ENCODE peak calls at places on chromosomes 12 and 14, in four cellular contexts. T, Y, K and J are unnamed samples.

GRCh38 chr12:105899589-105899988 is 239.2 kb downstream of the NUAK1 start:
- DNase-seq in T (no peak), Y (no peak), K (no peak), J (no peak)

GRCh38 chr12:52050116-52050770 is 999 bp upstream of the NR4A1 start:
- DNase-seq in T (no peak), Y (no peak), K (no peak), J (peak; percentile 88)

GRCh38 chr12:14766649-14767215 is 36.5 kb downstream of the WBP11 start:
- DNase-seq in T (no peak), Y (no peak), K (no peak), J (no peak)

GRCh38 chr12:107895966-107896365 is 121.5 kb downstream of the ASCL4 start:
- DNase-seq in T (no peak), Y (no peak), K (no peak), J (no peak)

GRCh38 chr12:92640686-92641085 is 62.1 kb upstream of the PLEKHG7 start:
- DNase-seq in T (no peak), Y (no peak), K (no peak), J (no peak)

GRCh38 chr14:36454599-36455240 is 65.3 kb downstream of the NKX2-1 start:
- DNase-seq in T (no peak), Y (no peak), K (no peak), J (no peak)

GRCh38 chr12:50057000-50057841 is at the start of gene ASIC1:
- DNase-seq in T (peak; percentile 83), Y (no peak), K (peak; percentile 83), J (peak; percentile 78)

GRCh38 chr14:91885113-91885712 is 17.9 kb upstream of the TC2N start:
- DNase-seq in T (no peak), Y (no peak), K (no peak), J (no peak)

GRCh38 chr12:127712561-127712960 is 554.4 kb upstream of the TMEM132C start:
- DNase-seq in T (no peak), Y (no peak), K (no peak), J (no peak)

GRCh38 chr12:45089417-45089816 is 38.5 kb upstream of the DBX2 start:
- DNase-seq in T (no peak), Y (no peak), K (no peak), J (no peak)

GRCh38 chr12:19021240-19021639 is 108.3 kb upstream of the PLEKHA5 start:
- DNase-seq in T (no peak), Y (no peak), K (no peak), J (no peak)

GRCh38 chr12:93982847-93983315 is 165.5 kb upstream of the PLXNC1 start:
- DNase-seq in T (no peak), Y (peak; percentile 24), K (no peak), J (no peak)

GRCh38 chr12:68978678-68979077 is 45.7 kb upstream of the CPM start:
- DNase-seq in T (no peak), Y (no peak), K (no peak), J (no peak)

GRCh38 chr12:8860165-8860961 is 37.9 kb downstream of the A2ML1 start:
- DNase-seq in T (no peak), Y (no peak), K (peak; percentile 47), J (peak; percentile 33)

GRCh38 chr14:89455412-89455811 is 38.4 kb upstream of the FOXN3 start:
- DNase-seq in T (no peak), Y (no peak), K (peak; percentile 82), J (no peak)

GRCh38 chr12:42483534-42483857 is 106.0 kb downstream of the PRICKLE1 start:
- DNase-seq in T (no peak), Y (no peak), K (peak; percentile 66), J (no peak)

GRCh38 chr12:98446716-98447115 is 68.7 kb upstream of the TMPO start:
- DNase-seq in T (no peak), Y (no peak), K (no peak), J (no peak)

GRCh38 chr14:67551940-67552339 is 18.9 kb downstream of the PLEKHH1 start:
- DNase-seq in T (no peak), Y (peak; percentile 52), K (no peak), J (no peak)

GRCh38 chr14:36096090-36096489 is 80.4 kb downstream of the PTCSC3 start:
- DNase-seq in T (no peak), Y (no peak), K (no peak), J (no peak)

GRCh38 chr12:82124711-82125110 is 233.5 kb downstream of the CCDC59 start:
- DNase-seq in T (no peak), Y (no peak), K (no peak), J (no peak)

GRCh38 chr14:105475916-105476845 is 1.6 kb downstream of the CRIP2 start:
- DNase-seq in T (no peak), Y (no peak), K (no peak), J (peak; percentile 93)

GRCh38 chr14:36518586-36519430 is 1.2 kb downstream of the NKX2-1 start:
- DNase-seq in T (no peak), Y (no peak), K (no peak), J (no peak)

GRCh38 chr14:42353315-42353714 is 746.6 kb downstream of the LRFN5 start:
- DNase-seq in T (no peak), Y (no peak), K (no peak), J (no peak)

GRCh38 chr12:57173089-57173488 is 25.7 kb upstream of the LRP1-AS start:
- DNase-seq in T (peak; percentile 55), Y (no peak), K (peak; percentile 23), J (no peak)

GRCh38 chr14:66216763-66217162 is 269.4 kb upstream of the CCDC196 start:
- DNase-seq in T (no peak), Y (no peak), K (no peak), J (no peak)

GRCh38 chr14:33754264-33754663 is 196.6 kb downstream of the EGLN3 start:
- DNase-seq in T (no peak), Y (no peak), K (no peak), J (no peak)

GRCh38 chr14:50061664-50062437 is 54.5 kb downstream of the VCPKMT start:
- DNase-seq in T (no peak), Y (no peak), K (peak; percentile 38), J (no peak)

GRCh38 chr12:828726-829395 is 76.5 kb downstream of the WNK1 start:
- DNase-seq in T (no peak), Y (no peak), K (no peak), J (no peak)

DNA sequence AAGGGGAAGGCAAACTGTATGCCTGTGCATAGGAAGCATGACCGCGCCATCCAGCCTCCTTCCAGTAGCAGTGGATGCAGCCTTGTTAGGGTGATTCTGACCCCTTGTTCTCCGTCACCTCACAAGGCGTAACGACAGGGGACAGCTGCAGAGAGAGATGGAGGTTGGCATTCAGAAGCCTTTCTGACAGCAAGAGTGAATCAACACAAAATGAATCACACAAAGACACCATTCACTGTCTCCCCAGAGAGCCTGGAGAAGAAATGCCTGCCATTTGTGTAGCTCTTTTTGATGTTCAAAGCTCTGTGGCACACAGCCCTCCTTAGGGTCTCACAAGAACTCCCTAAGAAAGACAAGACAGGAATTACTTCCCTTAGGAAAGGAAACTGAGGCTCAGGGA is 280.7 kb downstream of the CACNA1C start:
- DNase-seq in T (no peak), Y (no peak), K (no peak), J (no peak)
- H3K27ac ChIP-seq in T (no peak overlapping the region), Y (no peak overlapping the region), K (no peak overlapping the region), J (peak overlapping the region; percentile 88)

GRCh38 chr14:64758025-64758521 is 53.8 kb downstream of the PLEKHG3 start:
- DNase-seq in T (no peak), Y (no peak), K (no peak), J (no peak)

GRCh38 chr14:64755661-64756265 is 51.5 kb downstream of the PLEKHG3 start:
- DNase-seq in T (no peak), Y (no peak), K (no peak), J (no peak)

GRCh38 chr14:64756712-64757111 is 52.5 kb downstream of the PLEKHG3 start:
- DNase-seq in T (no peak), Y (no peak), K (no peak), J (no peak)

GRCh38 chr14:64758711-64759554 is 54.7 kb downstream of the PLEKHG3 start:
- DNase-seq in T (peak; percentile 71), Y (no peak), K (no peak), J (peak; percentile 72)

DNA sequence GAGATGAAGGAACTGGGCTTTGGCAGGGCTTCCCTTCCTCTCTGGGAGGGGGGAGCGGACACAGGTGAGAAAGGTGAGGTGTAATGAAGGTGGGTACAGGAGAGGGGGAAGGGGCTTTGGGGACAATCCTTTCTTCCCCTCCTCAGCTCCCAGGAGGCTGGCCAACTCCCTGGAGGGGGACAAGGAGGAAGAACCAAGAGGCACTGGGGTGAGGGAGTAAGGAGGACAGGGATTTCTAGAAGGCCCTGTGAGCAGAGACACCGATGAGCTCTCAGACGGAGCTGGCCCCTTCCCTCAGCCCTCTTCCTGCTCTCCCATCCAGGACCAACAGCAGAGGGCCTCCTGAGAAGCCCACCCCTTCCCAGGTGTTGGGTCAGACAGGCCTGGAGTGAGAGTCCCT is 53.4 kb downstream of the PLEKHG3 start:
- DNase-seq in T (no peak), Y (no peak), K (no peak), J (no peak)
- H3K4me1 ChIP-seq in T (peaks cover 71% of the 10 kb centered on the region), Y (peaks cover 34% of the 10 kb centered on the region), K (peaks cover 36% of the 10 kb centered on the region), J (peaks cover 53% of the 10 kb centered on the region)

DNA sequence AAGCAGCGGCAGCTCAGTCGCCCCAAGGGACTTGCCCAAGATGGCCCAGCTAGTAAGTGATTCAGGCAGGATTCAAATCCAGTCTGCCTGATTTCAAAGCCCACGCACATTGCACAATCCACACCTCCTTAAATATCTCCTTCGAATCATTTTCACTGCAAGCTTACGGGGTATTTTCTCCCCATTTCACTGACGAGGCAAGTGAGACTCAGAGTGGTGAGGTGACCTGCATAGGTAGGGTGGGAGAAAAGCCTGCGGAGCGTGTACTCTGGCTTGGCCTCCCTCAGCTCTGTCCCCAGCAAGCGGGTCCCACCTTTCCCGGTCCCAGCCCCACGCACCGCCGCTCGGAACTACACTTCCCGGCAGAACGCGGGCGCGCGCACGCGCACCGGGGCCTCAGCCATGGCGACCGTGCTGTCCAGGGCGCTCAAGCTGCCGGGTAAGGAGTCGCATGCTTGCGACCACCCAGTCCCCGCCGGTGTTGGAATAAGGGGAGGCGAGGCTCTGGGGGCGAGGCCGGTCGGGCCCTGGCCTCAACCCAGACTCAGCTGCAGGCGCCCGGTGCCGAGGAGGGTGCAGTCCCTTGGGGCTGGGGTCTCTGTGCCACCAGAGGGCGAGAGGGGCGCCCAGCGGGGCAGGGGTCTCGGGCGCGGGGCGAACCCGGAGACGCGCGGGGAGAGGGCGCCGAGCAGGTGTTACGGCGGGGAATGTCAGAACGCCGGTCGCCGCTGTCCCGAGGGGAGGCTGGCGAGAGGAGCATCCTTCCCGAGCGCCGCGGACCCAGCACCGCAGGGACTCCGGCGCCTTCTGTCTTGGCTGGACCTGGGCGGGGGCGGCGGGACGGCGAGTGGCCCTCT is at the start of gene FAM234B:
- DNase-seq in T (peak; percentile 88), Y (peak; percentile 48), K (peak; percentile 81), J (peak; percentile 80)
- TF ChIP-seq CTCF in T (peak; percentile 28), Y (no peak), K (peak; percentile 9), J (no peak)

DNA sequence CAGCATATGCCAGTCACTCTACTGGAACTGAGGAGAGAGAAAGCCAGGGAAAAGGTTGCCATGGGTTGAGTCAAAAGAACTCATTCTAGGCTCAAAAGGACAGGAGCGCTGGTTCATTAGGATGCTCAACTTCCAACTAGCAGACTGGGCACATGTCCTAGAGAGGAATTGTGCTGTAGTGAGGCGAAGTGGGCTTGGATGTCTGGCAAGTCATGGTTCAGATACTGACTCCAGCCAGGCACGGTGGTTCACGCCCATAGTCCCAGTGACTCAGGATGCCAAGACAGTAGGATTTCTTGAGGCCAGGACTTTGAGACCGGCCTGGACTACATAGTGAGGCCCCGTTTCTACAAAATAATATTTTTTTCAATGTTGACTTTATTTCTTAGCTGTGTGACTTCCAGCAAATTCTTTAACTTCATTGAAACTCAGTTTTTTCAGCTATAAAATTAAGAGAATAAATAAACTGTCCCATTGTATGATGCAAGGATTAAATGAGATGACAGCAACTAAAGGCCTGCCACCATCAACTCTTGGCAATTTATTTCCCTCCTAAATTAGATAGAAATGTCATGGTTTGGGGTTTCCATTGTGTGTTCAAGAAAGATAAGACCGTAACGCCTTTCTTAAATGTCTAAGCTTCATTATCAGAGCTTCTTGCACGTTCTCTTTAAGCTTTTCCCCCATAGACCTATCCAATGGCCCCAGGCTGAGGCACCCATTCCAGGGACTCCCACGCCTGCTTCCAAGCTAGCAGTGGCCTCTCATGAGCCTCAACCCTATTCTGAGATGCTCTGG is 281.7 kb downstream of the CACNA1C start:
- DNase-seq in T (no peak), Y (no peak), K (no peak), J (no peak)
- H3K27ac ChIP-seq in T (no peak overlapping the region), Y (no peak overlapping the region), K (peak overlapping the region; percentile 99), J (peak overlapping the region; percentile 90)